ENCODE peak calls at places on chromosomes 11 and 22, in seven cellular contexts. X is GM12864; A is activated naive CD8-positive, alpha-beta T cell treated with anti-CD3 and anti-CD28 coated beads, Interleukin-2, amount 10 ng/mL, durations not matched to agents 7 days and 5 days; Y is anterior cingulate cortex; K is left ventricle myocardium inferior; N is GM04504; I is CD14-positive monocyte. S is an unnamed sample.

GRCh38 chr11:100932474-100933100 is 197.0 kb downstream of the PGR start:
- DNase-seq in X (no peak), A (no peak), Y (no peak), K (no peak), N (no peak), I (no peak), S (no peak)

GRCh38 chr11:92296138-92296515 is 71.5 kb downstream of the FAT3 start:
- DNase-seq in X (no peak), A (no peak), Y (no peak), K (no peak), N (no peak), I (no peak), S (no peak)

GRCh38 chr22:32079110-32080089 is 36.3 kb downstream of the SLC5A1 start:
- DNase-seq in X (no peak), A (no peak), Y (no peak), K (no peak), N (peak), I (no peak), S (no peak)

GRCh38 chr11:120133216-120134105 is 4.5 kb downstream of the TRIM29 start:
- DNase-seq in X (no peak), A (peak), Y (no peak), K (no peak), N (no peak), I (no peak), S (no peak)

GRCh38 chr11:109680127-109680526 is 258.1 kb downstream of the C11orf87 start:
- DNase-seq in X (no peak), A (no peak), Y (no peak), K (no peak), N (no peak), I (no peak), S (no peak)

GRCh38 chr11:85755285-85755684 is 55.7 kb downstream of the SYTL2 start:
- DNase-seq in X (no peak), A (no peak), Y (no peak), K (no peak), N (no peak), I (no peak), S (no peak)

GRCh38 chr11:77047007-77047927 is 13.1 kb downstream of the B3GNT6 start:
- DNase-seq in X (peak), A (peak), Y (no peak), K (peak), N (peak), I (peak), S (no peak)

GRCh38 chr11:12581923-12582322 is 92.3 kb upstream of the TEAD1 start:
- DNase-seq in X (no peak), A (no peak), Y (no peak), K (no peak), N (peak), I (no peak), S (no peak)

GRCh38 chr22:36471341-36471821 is 10.1 kb downstream of the TXN2 start:
- DNase-seq in X (no peak), A (no peak), Y (no peak), K (no peak), N (no peak), I (no peak), S (no peak)

GRCh38 chr11:117912497-117912896 is 16.7 kb downstream of the TMPRSS13 start:
- DNase-seq in X (no peak), A (no peak), Y (no peak), K (no peak), N (no peak), I (no peak), S (no peak)

GRCh38 chr22:46936378-46936916 is 174.0 kb downstream of the TBC1D22A start:
- DNase-seq in X (no peak), A (no peak), Y (no peak), K (no peak), N (no peak), I (no peak), S (no peak)

GRCh38 chr22:31238057-31238456 is 26.0 kb downstream of the LIMK2 start:
- DNase-seq in X (peak), A (no peak), Y (no peak), K (no peak), N (no peak), I (no peak), S (no peak)

GRCh38 chr11:12802418-12803085 is 128.3 kb downstream of the TEAD1 start:
- DNase-seq in X (no peak), A (no peak), Y (no peak), K (no peak), N (no peak), I (no peak), S (peak)

GRCh38 chr11:94152678-94153065 is 24.0 kb downstream of the PANX1 start:
- DNase-seq in X (no peak), A (no peak), Y (no peak), K (no peak), N (no peak), I (no peak), S (no peak)

GRCh38 chr11:127862406-127862805 is 725.0 kb downstream of the ETS1 start:
- DNase-seq in X (no peak), A (no peak), Y (no peak), K (no peak), N (no peak), I (no peak), S (peak)

GRCh38 chr11:131675489-131675888 is 305.1 kb downstream of the NTM start:
- DNase-seq in X (no peak), A (no peak), Y (no peak), K (no peak), N (no peak), I (no peak), S (no peak)

GRCh38 chr11:118939948-118940598 is 14.3 kb upstream of the BCL9L start:
- DNase-seq in X (no peak), A (peak), Y (peak), K (no peak), N (no peak), I (no peak), S (no peak)

GRCh38 chr11:108743851-108744250 is 79.0 kb downstream of the DDX10 start:
- DNase-seq in X (no peak), A (no peak), Y (no peak), K (no peak), N (no peak), I (no peak), S (no peak)

GRCh38 chr11:47061429-47062178 is 115.1 kb downstream of the ARFGAP2 start:
- DNase-seq in X (no peak), A (no peak), Y (no peak), K (no peak), N (no peak), I (no peak), S (no peak)

GRCh38 chr11:9574806-9575530 is 1.5 kb downstream of the WEE1 start:
- DNase-seq in X (no peak), A (no peak), Y (no peak), K (peak), N (peak), I (no peak), S (peak)

GRCh38 chr22:23072911-23073491 is 2.7 kb downstream of the GNAZ start:
- DNase-seq in X (no peak), A (peak), Y (no peak), K (peak), N (no peak), I (peak), S (peak)

S was measured in RWPE2.